ENCODE peak calls at places on chromosomes 5 and 9, in ten cellular contexts. O, G, X, Q, R, W, A, V, B and U are unnamed samples.

GRCh38 chr9:18829858-18830257 is 203.2 kb downstream of the SAXO1 start:
- DNase-seq in X (no peak), W (no peak), G (no peak), V (no peak), A (no peak), R (no peak), B (no peak), O (no peak), Q (no peak), U (peak; percentile 52)

GRCh38 chr5:174532453-174533126 is 191.8 kb upstream of the MSX2 start:
- DNase-seq in Q (no peak), V (no peak), G (peak; percentile 84), B (peak; percentile 99), R (peak; percentile 85), W (no peak), O (peak; percentile 95), X (peak; percentile 40), A (peak; percentile 87), U (peak; percentile 28)

GRCh38 chr5:121088341-121088740 is 624.2 kb downstream of the PRR16 start:
- DNase-seq in X (no peak), W (no peak), R (no peak), Q (no peak), O (no peak), A (no peak), V (no peak), B (no peak), G (no peak), U (no peak)

GRCh38 chr9:37471942-37472679 is 6.9 kb upstream of the ZBTB5 start:
- DNase-seq in A (no peak), G (no peak), W (no peak), V (no peak), Q (no peak), R (no peak), O (no peak), X (no peak), B (peak; percentile 84), U (no peak)

GRCh38 chr9:131366745-131367401 is 27.0 kb upstream of the PRRC2B start:
- DNase-seq in V (no peak), A (no peak), G (peak; percentile 59), X (peak; percentile 30), R (no peak), B (peak; percentile 59), Q (no peak), O (peak; percentile 40), W (no peak), U (no peak)

GRCh38 chr5:4911646-4912403 is 228.3 kb upstream of the ADAMTS16 start:
- DNase-seq in V (no peak), Q (no peak), X (no peak), A (no peak), B (no peak), G (no peak), R (no peak), W (no peak), O (no peak), U (no peak)

GRCh38 chr9:124834586-124834985 is 18.7 kb upstream of the WDR38 start:
- DNase-seq in W (no peak), R (no peak), G (no peak), X (no peak), A (no peak), B (peak; percentile 48), Q (no peak), O (peak; percentile 59), V (no peak), U (no peak)

GRCh38 chr9:36866840-36867239 is 167.2 kb downstream of the PAX5 start:
- DNase-seq in O (no peak), A (no peak), G (no peak), R (no peak), X (no peak), Q (no peak), B (no peak), V (no peak), W (no peak), U (no peak)

GRCh38 chr5:60346391-60346790 is 353.6 kb downstream of the DEPDC1B start:
- DNase-seq in V (no peak), Q (no peak), G (no peak), X (no peak), B (peak; percentile 16), R (no peak), W (no peak), O (no peak), A (no peak), U (no peak)

GRCh38 chr9:37575921-37576721 is at the start of gene FBXO10:
- DNase-seq in Q (peak; percentile 65), G (peak; percentile 74), R (peak; percentile 77), X (peak; percentile 60), W (peak; percentile 74), B (peak; percentile 77), A (peak; percentile 93), O (peak; percentile 24), V (peak; percentile 67), U (peak; percentile 20)

GRCh38 chr5:125595845-125596244 is 827.4 kb upstream of the GRAMD2B start:
- DNase-seq in A (no peak), B (no peak), O (no peak), W (no peak), G (no peak), V (no peak), R (no peak), Q (no peak), X (no peak), U (no peak)

GRCh38 chr5:149414405-149415244 is 35.5 kb upstream of the IL17B start:
- DNase-seq in W (no peak), B (no peak), X (no peak), O (no peak), G (peak; percentile 27), Q (no peak), A (no peak), R (no peak), V (no peak), U (no peak)

GRCh38 chr5:129904102-129904666 is at the start of gene CHSY3:
- DNase-seq in B (peak; percentile 71), X (peak; percentile 66), R (peak; percentile 89), V (peak; percentile 60), Q (no peak), O (peak; percentile 88), A (peak; percentile 92), W (peak; percentile 22), G (peak; percentile 89), U (no peak)

GRCh38 chr5:163504091-163504931 is 1.1 kb upstream of the MAT2B start:
- DNase-seq in W (peak; percentile 18), O (peak; percentile 31), X (no peak), B (peak; percentile 71), G (peak; percentile 59), R (peak; percentile 49), Q (peak; percentile 31), V (peak; percentile 67), A (no peak), U (no peak)

GRCh38 chr9:123278361-123278760 is 10.0 kb upstream of the STRBP start:
- DNase-seq in G (no peak), Q (no peak), V (no peak), B (no peak), A (no peak), R (no peak), O (no peak), X (no peak), W (no peak), U (no peak)

GRCh38 chr9:84490206-84490605 is 149.6 kb upstream of the SLC28A3 start:
- DNase-seq in O (no peak), V (no peak), Q (no peak), G (no peak), R (no peak), A (no peak), B (no peak), W (no peak), X (no peak), U (no peak)

GRCh38 chr5:99926463-99926862 is 608.7 kb upstream of the FAM174A start:
- DNase-seq in A (no peak), Q (no peak), O (no peak), R (no peak), V (no peak), W (no peak), B (no peak), X (no peak), G (no peak), U (no peak)

GRCh38 chr9:99162759-99163364 is 57.9 kb downstream of the TGFBR1 start:
- DNase-seq in O (no peak), W (no peak), Q (peak; percentile 48), R (no peak), A (no peak), B (peak; percentile 45), V (no peak), X (no peak), G (no peak), U (no peak)

GRCh38 chr9:134469041-134469875 is 143.0 kb downstream of the RXRA start:
- DNase-seq in A (no peak), R (peak; percentile 78), W (no peak), O (no peak), B (no peak), Q (no peak), X (no peak), G (peak; percentile 17), V (no peak), U (no peak)

GRCh38 chr5:126595486-126596083 is 566 bp upstream of the ALDH7A1 start:
- DNase-seq in G (no peak), V (no peak), X (no peak), R (no peak), O (no peak), B (no peak), A (no peak), Q (no peak), W (no peak), U (no peak)

GRCh38 chr9:117734082-117734481 is 29.9 kb downstream of the TLR4 start:
- DNase-seq in G (no peak), A (no peak), X (no peak), W (no peak), Q (no peak), R (no peak), B (no peak), O (no peak), V (no peak), U (no peak)

GRCh38 chr9:137682431-137682991 is 63.7 kb downstream of the EHMT1 start:
- DNase-seq in O (no peak), Q (peak; percentile 19), A (no peak), W (no peak), B (no peak), V (no peak), G (no peak), X (no peak), R (no peak), U (no peak)

GRCh38 chr9:105051897-105052296 is 123.9 kb upstream of the ABCA1 start:
- DNase-seq in V (no peak), A (no peak), B (no peak), R (no peak), X (no peak), G (no peak), W (no peak), Q (no peak), O (no peak), U (no peak)

GRCh38 chr5:62371409-62371808 is 32.3 kb downstream of the DIMT1 start:
- DNase-seq in V (no peak), X (no peak), O (no peak), R (no peak), W (no peak), A (no peak), Q (no peak), G (no peak), B (peak; percentile 29), U (no peak)

GRCh38 chr9:114460513-114461225 is 44.6 kb downstream of the WHRN start:
- DNase-seq in R (no peak), W (no peak), G (no peak), Q (no peak), B (no peak), A (no peak), O (no peak), X (no peak), V (no peak), U (no peak)

GRCh38 chr9:107638922-107639321 is 149.4 kb upstream of the KLF4 start:
- DNase-seq in W (no peak), O (no peak), B (peak; percentile 42), Q (no peak), G (peak; percentile 57), X (no peak), V (no peak), A (no peak), R (peak; percentile 60), U (peak; percentile 69)

GRCh38 chr9:120399940-120400339 is 180.0 kb downstream of the CDK5RAP2 start:
- DNase-seq in Q (no peak), X (no peak), O (no peak), G (no peak), V (no peak), W (no peak), R (no peak), A (no peak), B (no peak), U (no peak)

GRCh38 chr9:15606667-15607472 is 54.0 kb downstream of the CCDC171 start:
- DNase-seq in R (no peak), B (peak; percentile 30), V (no peak), A (no peak), X (no peak), W (peak; percentile 40), G (peak; percentile 7), Q (peak; percentile 50), O (peak; percentile 11), U (peak; percentile 19)